ENCODE peak calls at places on chromosomes 11 and 22, in nine cellular contexts. G is SK-MEL-5; B is stomach; X is NCI-H2029 treated with DMSO at 0.1 percent for 48 hours; O is activated gamma-delta T cell treated with anti-CD3 and anti-CD28 coated beads, Interleukin-2, amount 50 U/mL, for 16 hours; P is left ventricle myocardium superior; C is T-helper 2 cell; Y is cardiac muscle cell; M is H9. V is an unnamed sample.

GRCh38 chr11:121567988-121568387 is 115.2 kb upstream of the SORL1-AS1 start:
- DNase-seq in M (no peak), P (no peak), O (no peak), C (no peak), G (peak), X (no peak), Y (no peak), B (no peak), V (no peak)

GRCh38 chr22:35397095-35397904 is 2.6 kb upstream of the MCM5 start:
- DNase-seq in B (no peak), C (no peak), G (no peak), M (no peak), Y (peak), O (no peak), X (no peak), P (no peak), V (no peak)

GRCh38 chr11:79493555-79494171 is 52.8 kb upstream of the TENM4 start:
- DNase-seq in G (peak), B (peak), O (no peak), C (peak), M (peak), P (peak), X (peak), Y (peak), V (no peak)

GRCh38 chr11:108758458-108758857 is 93.6 kb downstream of the DDX10 start:
- DNase-seq in P (no peak), B (no peak), G (no peak), X (no peak), Y (peak), M (no peak), O (no peak), C (no peak), V (no peak)

GRCh38 chr22:21449531-21450319 is 17.5 kb upstream of the TMEM191C start:
- DNase-seq in B (peak), Y (no peak), M (peak), C (no peak), O (no peak), G (no peak), P (peak), X (no peak), V (no peak)

GRCh38 chr11:111586305-111586915 is 15.8 kb upstream of the SIK2 start:
- DNase-seq in O (no peak), P (no peak), M (no peak), B (peak), G (peak), C (peak), Y (peak), X (no peak), V (peak)

GRCh38 chr22:29798318-29798717 is 31.1 kb downstream of the UQCR10 start:
- DNase-seq in B (no peak), G (no peak), M (no peak), X (no peak), Y (peak), O (no peak), P (no peak), C (no peak), V (no peak)

GRCh38 chr11:10763766-10764165 is 12.7 kb downstream of the CTR9 start:
- DNase-seq in Y (no peak), M (no peak), B (no peak), P (no peak), C (no peak), G (no peak), X (no peak), O (no peak), V (no peak)

GRCh38 chr11:57357827-57358226 is 19.7 kb downstream of the P2RX3 start:
- DNase-seq in O (no peak), Y (peak), X (no peak), B (no peak), C (no peak), M (no peak), P (no peak), G (no peak), V (no peak)

GRCh38 chr22:50280708-50281383 is 10.7 kb upstream of the MAPK11 start:
- DNase-seq in Y (no peak), X (no peak), O (no peak), C (no peak), B (no peak), M (no peak), P (no peak), G (no peak), V (no peak)

GRCh38 chr11:2714871-2715270 is 15.1 kb upstream of the KCNQ1OT1 start:
- DNase-seq in Y (no peak), B (no peak), C (no peak), M (no peak), G (no peak), O (no peak), P (peak), X (no peak), V (no peak)

GRCh38 chr22:39230261-39231196 is 14.3 kb downstream of the PDGFB start:
- DNase-seq in O (no peak), C (no peak), M (peak), G (no peak), P (no peak), X (no peak), Y (peak), B (no peak), V (no peak)

GRCh38 chr22:44309647-44310046 is 3.1 kb downstream of the SHISAL1 start:
- DNase-seq in M (no peak), G (no peak), Y (peak), B (no peak), C (no peak), X (no peak), O (no peak), P (peak), V (no peak)

GRCh38 chr22:41621911-41622179 is 750 bp downstream of the XRCC6 start:
- DNase-seq in C (no peak), G (no peak), B (no peak), P (no peak), O (no peak), X (no peak), M (no peak), Y (no peak), V (no peak)